ENCODE peak calls at places on chromosomes 12 and 14, in nine cellular contexts. M is A549; S is NCI-H69; K is posterior cingulate gyrus; N is NCI-H1092 treated with DMSO at 0.1 percent for 48 hours; R is activated CD8-positive, alpha-beta memory T cell treated with anti-CD3 and anti-CD28 coated beads for 48 hours; L is AG08395; W is activated T-helper 1 cell treated with Interleukin-2 at 50 U/mL for 16 hours; B is memory B cell. D is an unnamed sample.

GRCh38 chr12:44465139-44465538 is 411.0 kb downstream of the NELL2 start:
- DNase-seq in R (no peak), B (no peak), S (peak; percentile 31), N (peak; percentile 28), L (no peak), K (no peak), M (no peak), W (no peak), D (no peak)

GRCh38 chr14:102545461-102546265 is 36.1 kb upstream of the ANKRD9 start:
- DNase-seq in M (no peak), N (peak; percentile 4), K (no peak), B (no peak), L (peak; percentile 37), S (peak; percentile 44), R (no peak), W (no peak), D (peak; percentile 79)

GRCh38 chr14:99958380-99958779 is 106.8 kb upstream of the EVL start:
- DNase-seq in S (no peak), R (no peak), K (no peak), M (no peak), B (no peak), W (no peak), L (no peak), N (no peak), D (no peak)

GRCh38 chr12:120142231-120142877 is 25.8 kb upstream of the RAB35 start:
- DNase-seq in M (no peak), K (no peak), W (no peak), R (no peak), S (no peak), N (no peak), L (no peak), B (no peak), D (no peak)

GRCh38 chr12:11746024-11746771 is 96.7 kb downstream of the ETV6 start:
- DNase-seq in W (no peak), M (no peak), B (peak; percentile 48), K (no peak), S (no peak), R (no peak), L (no peak), N (no peak), D (no peak)

GRCh38 chr14:55180434-55180833 is 11.0 kb downstream of the DLGAP5 start:
- DNase-seq in L (no peak), B (no peak), W (no peak), R (no peak), M (no peak), N (no peak), K (no peak), S (no peak), D (no peak)

GRCh38 chr14:88154321-88154720 is 149.4 kb downstream of the GPR65 start:
- DNase-seq in R (no peak), L (no peak), K (no peak), N (no peak), B (no peak), M (no peak), S (no peak), W (no peak), D (no peak)

GRCh38 chr14:105316968-105317498 is 2.5 kb downstream of the PACS2 start:
- DNase-seq in W (no peak), B (no peak), S (peak; percentile 32), N (no peak), M (no peak), L (peak; percentile 43), R (no peak), K (no peak), D (no peak)

GRCh38 chr12:121214171-121214777 is 4.3 kb downstream of the P2RX4 start:
- DNase-seq in B (no peak), L (peak; percentile 35), N (no peak), S (no peak), K (no peak), M (no peak), W (no peak), R (no peak), D (no peak)